ENCODE peak calls at places on chromosomes 13 and 19, in seven cellular contexts. T is GM23248, I is hepatocyte, S is HCT116, R is OCI-LY7, A is GM23338, G is MM.1S. L is an unnamed sample. For H3K4me1 and H3K9me2, the result is how much of the 10 kb centered on the place peaks cover.

GRCh38 chr13:112522578-112522977 is 65.4 kb downstream of the TUBGCP3 start:
- DNase-seq in T (peak), R (no peak), S (no peak), I (no peak), A (no peak), G (no peak), L (no peak)

GRCh38 chr19:49441210-49441959 is at the start of gene SLC17A7:
- DNase-seq in S (no peak), T (peak), G (no peak), R (peak), A (peak), I (peak), L (no peak)

GRCh38 chr19:45251452-45252354 is 632 bp downstream of the MARK4 start:
- DNase-seq in I (peak), G (no peak), T (peak), A (peak), S (no peak), R (peak), L (no peak)

GRCh38 chr19:3632098-3632497 is 5.5 kb upstream of the CACTIN start:
- DNase-seq in I (no peak), S (no peak), T (no peak), G (no peak), A (no peak), R (no peak), L (no peak)

GRCh38 chr13:68588623-68589022 is 1358.5 kb upstream of the PCDH9 start:
- DNase-seq in G (peak), I (no peak), S (no peak), T (no peak), R (peak), A (no peak), L (no peak)

GRCh38 chr13:27796544-27797227 is 4.4 kb downstream of the GSX1 start:
- DNase-seq in S (no peak), I (no peak), A (peak), R (no peak), T (no peak), G (no peak), L (no peak)

GRCh38 chr13:99353836-99354235 is 46.6 kb upstream of the GPR183 start:
- DNase-seq in I (no peak), T (peak), A (no peak), S (no peak), R (no peak), G (no peak), L (no peak)

GRCh38 chr13:33153421-33154381 is 131.9 kb downstream of the STARD13 start:
- DNase-seq in T (peak), S (no peak), G (no peak), I (no peak), A (peak), R (peak), L (peak)

GRCh38 chr13:100440756-100441421 is 147.7 kb downstream of the GGACT start:
- DNase-seq in A (no peak), R (no peak), G (no peak), S (no peak), T (peak), I (no peak), L (no peak)

GRCh38 chr13:26228080-26228479 is 6.0 kb upstream of the RNF6 start:
- DNase-seq in A (no peak), G (no peak), R (no peak), I (no peak), S (no peak), T (no peak), L (no peak)

GRCh38 chr13:110549795-110550160 is 11.7 kb downstream of the RAB20 start:
- DNase-seq in R (no peak), S (no peak), A (no peak), T (no peak), I (no peak), G (no peak), L (no peak)

GRCh38 chr19:7869453-7869909 is 4.7 kb downstream of the PRR36 start:
- DNase-seq in I (peak), S (no peak), G (peak), T (peak), R (peak), A (peak), L (peak)

GRCh38 chr13:42832341-42833153 is 51.2 kb downstream of the FAM216B start:
- DNase-seq in T (peak), G (no peak), S (no peak), R (no peak), I (peak), A (no peak), L (peak)

GRCh38 chr19:35474104-35474503 is 16.2 kb downstream of the KRTDAP start:
- DNase-seq in A (no peak), G (no peak), T (no peak), I (no peak), R (no peak), S (no peak), L (no peak)

GRCh38 chr13:72505376-72505775 is 222.1 kb downstream of the MZT1 start:
- DNase-seq in G (no peak), I (no peak), S (no peak), R (no peak), T (no peak), A (no peak), L (no peak)

GRCh38 chr19:48489608-48490216 is 20.5 kb downstream of the CYTH2 start:
- DNase-seq in R (peak), S (peak), G (peak), A (peak), I (peak), T (peak), L (peak)

GRCh38 chr13:25699056-25699455 is 327.3 kb downstream of the ATP8A2 start:
- DNase-seq in R (no peak), S (no peak), I (no peak), T (no peak), G (no peak), A (no peak), L (no peak)

GRCh38 chr19:7921955-7922840 is 2.1 kb downstream of the SNAPC2 start:
- DNase-seq in I (no peak), S (no peak), G (no peak), A (no peak), T (no peak), R (no peak), L (no peak)

GRCh38 chr19:53813996-53814395 is 10.1 kb downstream of the NLRP12 start:
- DNase-seq in R (no peak), G (no peak), I (no peak), S (no peak), T (peak), A (no peak), L (no peak)

GRCh38 chr13:100347941-100348340 is 240.6 kb downstream of the GGACT start:
- DNase-seq in S (peak), G (no peak), I (no peak), A (no peak), R (no peak), T (no peak), L (peak)

DNA sequence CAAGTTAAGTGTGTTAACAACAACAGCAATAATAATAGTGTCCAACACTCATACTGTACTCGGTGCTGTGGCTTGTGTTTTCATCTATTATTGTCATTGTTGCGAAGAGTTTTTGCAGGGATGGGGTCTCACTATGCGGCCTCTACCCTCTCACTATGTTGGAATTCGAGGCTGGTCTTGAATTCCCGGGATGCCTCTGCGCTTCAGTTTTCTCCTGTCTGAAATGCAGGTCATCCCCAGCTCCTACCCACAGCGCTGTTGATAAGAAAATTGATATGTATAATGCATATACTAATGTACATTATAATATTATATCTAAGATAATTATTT is 4.9 kb upstream of the SBK3 start:
- DNase-seq in A (peak), I (no peak), T (no peak), G (no peak), R (no peak), S (no peak), L (no peak)
- H3K4me3 ChIP-seq in A (peak), I (no peak), T (peak), G (no peak), R (no peak), S (peak), L (peak)

GRCh38 chr19:15248648-15249559 is 16.7 kb upstream of the EPHX3 start:
- DNase-seq in T (peak), R (no peak), S (no peak), G (no peak), A (no peak), I (peak), L (peak)

GRCh38 chr19:15246198-15246481 is 13.9 kb upstream of the EPHX3 start:
- DNase-seq in G (no peak), S (no peak), I (no peak), R (no peak), A (no peak), T (no peak), L (no peak)

GRCh38 chr19:15247107-15248014 is 15.1 kb upstream of the EPHX3 start:
- DNase-seq in S (no peak), I (no peak), R (no peak), G (no peak), A (no peak), T (no peak), L (no peak)

GRCh38 chr19:15249560-15249874 is 17.3 kb upstream of the EPHX3 start:
- DNase-seq in G (no peak), S (no peak), I (no peak), A (no peak), T (no peak), R (no peak), L (no peak)

GRCh38 chr19:15248106-15248505 is 15.9 kb upstream of the EPHX3 start:
- DNase-seq in T (no peak), I (no peak), R (no peak), S (no peak), G (no peak), A (no peak), L (no peak)
- H3K4me1 ChIP-seq in T (under half), I (under half), R (under half), S (under half), G (under half), A (under half), L (under half)

GRCh38 chr19:5142725-5143097 is 173.8 kb downstream of the KDM4B start:
- DNase-seq in T (no peak), R (no peak), G (no peak), A (no peak), S (no peak), I (no peak), L (no peak)
- H3K9me2 ChIP-seq in T (under half), R (under half), G (under half), A (under half), S (under half), I (under half), L (under half)

DNA sequence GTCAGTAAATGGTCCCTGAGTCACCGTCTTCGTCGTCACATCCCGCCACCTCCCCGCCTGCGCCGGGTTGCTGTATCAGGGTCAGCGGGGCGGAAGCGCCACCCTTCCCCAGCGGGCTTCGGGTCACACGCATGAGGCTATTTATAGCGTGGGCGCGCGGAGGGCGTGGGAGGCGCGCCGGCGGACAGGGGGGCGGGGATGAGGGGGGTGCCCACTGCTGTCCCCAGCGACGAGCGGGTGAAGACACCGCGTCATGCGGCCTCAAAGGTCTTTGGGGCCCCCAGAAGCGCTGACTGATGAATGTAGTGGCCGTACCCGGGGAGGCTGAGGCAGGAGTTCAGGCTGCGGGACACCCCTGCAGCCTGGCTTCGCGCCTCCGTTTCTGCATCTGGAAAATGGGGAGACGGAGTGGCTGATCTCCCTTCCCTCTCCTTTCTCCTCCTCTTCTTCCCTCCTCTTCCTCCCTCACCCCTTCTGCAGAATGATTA is 7.9 kb downstream of the UNC13A start:
- DNase-seq in S (peak), A (peak), T (peak), G (no peak), R (peak), I (peak), L (peak)
- H3K4me3 ChIP-seq in S (peak), A (peak), T (peak), G (no peak), R (no peak), I (no peak), L (peak)

DNA sequence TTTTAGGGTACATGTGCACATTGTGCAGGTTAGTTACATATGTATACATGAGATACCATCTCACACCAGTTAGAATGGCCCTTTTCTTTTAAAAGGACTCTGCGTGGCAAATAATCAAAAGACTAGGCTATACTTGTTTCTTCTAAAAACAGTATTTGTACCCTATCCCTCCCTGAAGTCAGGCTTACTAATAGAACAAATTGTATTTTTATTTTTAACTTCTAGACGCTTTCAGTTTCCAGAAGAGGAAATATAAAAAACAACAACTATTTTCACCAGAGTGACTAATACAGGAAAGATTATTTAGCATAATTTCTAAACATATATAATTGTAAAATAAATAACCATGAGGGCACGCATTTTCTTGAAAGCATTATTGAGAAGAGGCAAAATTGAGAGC is 83.6 kb downstream of the ITGBL1 start:
- DNase-seq in G (peak), T (no peak), R (no peak), A (no peak), S (no peak), I (no peak), L (no peak)
- H3K4me1 ChIP-seq in G (under half), T (under half), R (under half), A (under half), S (under half), I (under half), L (under half)

GRCh38 chr13:34767778-34768177 is 174.3 kb upstream of the NBEA start:
- DNase-seq in R (no peak), S (no peak), G (peak), A (no peak), I (no peak), T (no peak), L (no peak)

GRCh38 chr13:34758628-34759027 is 183.4 kb upstream of the NBEA start:
- DNase-seq in S (no peak), I (no peak), R (no peak), G (no peak), A (no peak), T (no peak), L (no peak)

GRCh38 chr13:34765446-34766180 is 176.5 kb upstream of the NBEA start:
- DNase-seq in T (no peak), G (no peak), S (no peak), R (no peak), I (no peak), A (no peak), L (no peak)

GRCh38 chr13:34762312-34762711 is 179.8 kb upstream of the NBEA start:
- DNase-seq in G (no peak), I (peak), A (no peak), T (peak), R (no peak), S (no peak), L (no peak)

GRCh38 chr13:34764246-34764645 is 177.8 kb upstream of the NBEA start:
- DNase-seq in A (no peak), R (no peak), I (no peak), S (no peak), G (no peak), T (no peak), L (peak)
- H3K9me2 ChIP-seq in A (under half), R (under half), I (under half), S (under half), G (under half), T (under half), L (under half)

DNA sequence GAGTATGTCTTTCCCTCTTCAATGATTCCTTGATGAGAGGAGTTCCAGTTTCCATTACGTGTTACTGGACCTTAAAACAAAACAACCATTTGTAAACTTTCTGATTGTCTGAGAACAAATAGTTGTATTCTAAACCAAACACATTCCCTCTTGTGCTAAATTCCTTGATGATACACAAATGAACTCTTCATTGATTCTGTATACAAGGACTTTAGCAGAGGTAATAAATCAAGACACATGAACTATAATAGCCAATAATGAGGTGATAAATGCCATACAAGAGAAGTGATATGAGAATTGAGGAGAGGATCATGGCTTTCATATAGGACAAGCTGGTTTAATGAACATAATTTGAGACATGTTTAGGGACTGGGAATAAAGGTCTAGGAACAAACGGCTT is 13.5 kb upstream of the GPC5 start:
- DNase-seq in I (no peak), T (no peak), G (no peak), S (no peak), R (no peak), A (no peak), L (no peak)
- H3K4me3 ChIP-seq in I (no peak), T (no peak), G (no peak), S (no peak), R (no peak), A (no peak), L (no peak)

L was measured in PC-9.